ENCODE peak calls at places on chromosome 17, in five cellular contexts. V, M, R, T and N are unnamed samples.

GRCh38 chr17:15377608-15378007 is 36.2 kb upstream of the TEKT3 start:
- DNase-seq in V (peak; percentile 55), R (no peak), T (no peak), M (no peak), N (no peak)

GRCh38 chr17:14048169-14048568 is 21.1 kb upstream of the COX10 start:
- DNase-seq in T (no peak), V (no peak), R (no peak), M (no peak), N (no peak)

GRCh38 chr17:44503080-44503842 is at the start of gene GPATCH8:
- DNase-seq in R (peak; percentile 96), T (peak; percentile 96), V (peak; percentile 97), M (peak; percentile 98), N (peak; percentile 98)

GRCh38 chr17:56772442-56772841 is 61.3 kb downstream of the C17orf67 start:
- DNase-seq in M (no peak), V (no peak), T (no peak), R (no peak), N (no peak)

GRCh38 chr17:80254396-80255241 is 6.0 kb upstream of the RNF213 start:
- DNase-seq in V (peak; percentile 78), M (no peak), T (peak; percentile 87), R (peak; percentile 70), N (peak; percentile 70)

GRCh38 chr17:79654350-79654959 is 43.6 kb upstream of the RBFOX3 start:
- DNase-seq in T (no peak), V (no peak), R (no peak), M (peak; percentile 3), N (no peak)

GRCh38 chr17:57926723-57927047 is 28.5 kb downstream of the CUEDC1 start:
- DNase-seq in T (no peak), M (no peak), R (no peak), V (no peak), N (no peak)

GRCh38 chr17:14310101-14310500 is 9.2 kb downstream of the HS3ST3B1 start:
- DNase-seq in V (no peak), R (no peak), T (no peak), M (no peak), N (no peak)

GRCh38 chr17:1060991-1061390 is 64.1 kb downstream of the TIMM22 start:
- DNase-seq in R (peak; percentile 54), V (peak; percentile 58), T (peak; percentile 98), M (no peak), N (no peak)

GRCh38 chr17:66975614-66976378 is 11.3 kb downstream of the CACNG4 start:
- DNase-seq in M (no peak), V (no peak), R (no peak), T (peak; percentile 25), N (peak; percentile 47)

GRCh38 chr17:69919789-69920188 is 155.2 kb upstream of the KCNJ16 start:
- DNase-seq in R (no peak), M (no peak), T (no peak), V (no peak), N (no peak)

GRCh38 chr17:10771142-10771541 is 32.8 kb downstream of the TMEM238L start:
- DNase-seq in M (no peak), R (no peak), T (no peak), V (no peak), N (no peak)

GRCh38 chr17:44222112-44222869 is 2.8 kb upstream of the UBTF start:
- DNase-seq in M (no peak), V (peak; percentile 78), T (peak; percentile 56), R (peak; percentile 83), N (peak; percentile 86)

GRCh38 chr17:61562287-61562686 is 28.7 kb downstream of the NACA2 start:
- DNase-seq in V (no peak), R (no peak), M (no peak), T (no peak), N (no peak)

GRCh38 chr17:63369233-63369632 is 76.9 kb downstream of the CYB561 start:
- DNase-seq in T (no peak), V (no peak), R (no peak), M (no peak), N (no peak)

GRCh38 chr17:43517615-43518386 is 28.3 kb downstream of the ETV4 start:
- DNase-seq in V (no peak), T (peak; percentile 9), R (no peak), M (no peak), N (peak; percentile 73)

GRCh38 chr17:76444518-76445311 is 8.2 kb downstream of the UBE2O start:
- DNase-seq in M (no peak), T (peak; percentile 27), R (no peak), V (no peak), N (no peak)

GRCh38 chr17:19306160-19307111 is 56.1 kb downstream of the B9D1 start:
- DNase-seq in M (no peak), V (no peak), R (peak; percentile 48), T (no peak), N (peak; percentile 74)

GRCh38 chr17:40486513-40487370 is 14.7 kb downstream of the TNS4 start:
- DNase-seq in R (no peak), T (peak; percentile 71), V (no peak), M (no peak), N (no peak)

GRCh38 chr17:18961634-18962493 is 9.9 kb downstream of the SLC5A10 start:
- DNase-seq in M (no peak), T (peak; percentile 47), R (no peak), V (peak; percentile 9), N (peak; percentile 72)

GRCh38 chr17:74749262-74750038 is 1.0 kb downstream of the NHERF1 start:
- DNase-seq in R (peak; percentile 59), T (no peak), V (peak; percentile 78), M (no peak), N (no peak)

GRCh38 chr17:57832299-57832698 is 17.5 kb downstream of the MRPS23 start:
- DNase-seq in T (no peak), V (no peak), M (no peak), R (no peak), N (no peak)

GRCh38 chr17:81549826-81550225 is 2.3 kb downstream of the FAAP100 start:
- DNase-seq in V (no peak), M (no peak), T (no peak), R (no peak), N (no peak)

GRCh38 chr17:45345554-45346254 is 28.9 kb upstream of the MAP3K14 start:
- DNase-seq in T (no peak), V (peak; percentile 72), R (peak; percentile 6), M (no peak), N (no peak)

GRCh38 chr17:69608114-69608513 is 193.6 kb downstream of the MAP2K6 start:
- DNase-seq in R (no peak), V (no peak), M (no peak), T (no peak), N (no peak)

GRCh38 chr17:79749156-79749815 is 18.5 kb downstream of the ENPP7 start:
- DNase-seq in V (no peak), T (peak; percentile 27), M (no peak), R (no peak), N (no peak)

GRCh38 chr17:39971076-39971603 is 8.3 kb downstream of the GSDMA start:
- DNase-seq in R (no peak), M (no peak), V (no peak), T (no peak), N (no peak)

DNA sequence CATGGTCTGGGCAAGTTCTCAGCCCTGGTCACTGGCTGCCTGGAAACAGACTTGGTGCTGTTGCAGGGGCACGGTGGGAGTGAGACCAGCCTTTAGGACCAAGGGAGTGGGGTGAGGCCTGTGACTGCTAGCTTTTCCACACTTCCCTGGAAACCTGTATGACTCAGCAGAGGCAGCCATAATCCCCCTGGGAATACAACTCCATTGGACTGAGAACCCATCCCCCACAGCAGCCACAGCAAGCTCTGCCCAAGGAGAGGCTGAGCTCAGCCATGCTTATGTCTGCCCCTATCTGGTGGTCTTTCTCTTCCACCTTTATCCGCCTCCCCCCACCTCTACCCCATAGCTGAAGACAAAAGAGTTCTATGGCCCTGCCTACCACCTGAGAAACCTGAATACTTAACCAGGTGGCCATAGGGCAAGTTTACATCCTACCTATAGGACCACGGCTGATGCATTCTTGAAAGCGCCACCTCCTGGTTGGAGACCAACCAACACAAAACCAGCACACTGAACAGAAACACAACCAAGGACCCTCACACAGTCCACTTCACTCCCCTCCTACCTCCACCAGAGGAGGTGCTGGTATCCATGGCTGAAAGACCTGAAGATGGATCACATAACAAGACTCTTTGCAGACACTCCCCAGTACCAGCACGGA is 816.2 kb upstream of the SOX9 start:
- DNase-seq in M (no peak), R (no peak), V (no peak), T (no peak), N (no peak)
- TF ChIP-seq CTCF in M (no peak), R (no peak), V (no peak), T (no peak), N (no peak)

DNA sequence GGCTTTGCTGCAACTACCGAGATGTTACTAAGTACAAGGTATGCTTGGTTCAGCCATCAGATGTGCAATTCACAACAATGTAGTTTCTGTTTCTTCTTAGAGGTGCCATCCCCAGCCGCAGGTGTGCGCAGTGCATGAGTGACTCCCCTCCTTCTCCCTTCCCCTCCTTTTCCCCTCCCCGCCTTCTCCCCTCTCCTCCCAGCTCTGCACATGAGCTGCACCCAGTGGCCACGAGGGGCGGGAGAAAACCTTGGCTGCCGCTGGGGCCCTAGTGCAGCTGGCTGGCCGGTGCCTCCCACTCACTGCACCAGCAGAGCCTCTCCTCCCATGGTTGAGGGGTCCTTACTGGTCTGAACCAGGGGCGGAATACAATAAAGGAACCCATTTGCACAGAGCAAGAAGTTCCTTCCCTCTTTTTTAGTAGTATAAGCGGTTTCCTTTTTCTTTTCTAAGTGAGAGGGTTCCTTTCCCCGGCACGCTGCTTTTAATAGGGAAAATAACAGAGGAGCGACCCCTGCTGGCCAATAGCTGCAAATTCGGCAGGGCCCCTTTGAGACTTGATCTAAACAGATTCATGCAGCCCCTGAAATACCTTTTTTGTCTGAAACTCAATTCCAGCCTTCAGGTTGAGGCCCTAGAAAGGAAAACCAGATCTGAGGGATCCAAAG is 7.8 kb upstream of the CCL15 start:
- DNase-seq in M (no peak), R (no peak), V (no peak), T (peak; percentile 7), N (no peak)
- TF ChIP-seq CTCF in M (peak; percentile 18), R (peak; percentile 14), V (peak; percentile 26), T (peak; percentile 49), N (peak; percentile 32)

GRCh38 chr17:28853295-28853694 is 1.5 kb upstream of the ERAL1 start:
- DNase-seq in T (no peak), M (no peak), V (no peak), R (no peak), N (no peak)

GRCh38 chr17:28854457-28855382 is at the start of gene ERAL1:
- DNase-seq in R (peak; percentile 87), T (peak; percentile 85), V (peak; percentile 93), M (peak; percentile 62), N (peak; percentile 85)

GRCh38 chr17:28846231-28846630 is 3.6 kb upstream of the FAM222B start:
- DNase-seq in T (no peak), V (no peak), M (no peak), R (no peak), N (no peak)

GRCh38 chr17:28843810-28844137 is 1.2 kb upstream of the FAM222B start:
- DNase-seq in T (no peak), V (no peak), M (no peak), R (no peak), N (no peak)

DNA sequence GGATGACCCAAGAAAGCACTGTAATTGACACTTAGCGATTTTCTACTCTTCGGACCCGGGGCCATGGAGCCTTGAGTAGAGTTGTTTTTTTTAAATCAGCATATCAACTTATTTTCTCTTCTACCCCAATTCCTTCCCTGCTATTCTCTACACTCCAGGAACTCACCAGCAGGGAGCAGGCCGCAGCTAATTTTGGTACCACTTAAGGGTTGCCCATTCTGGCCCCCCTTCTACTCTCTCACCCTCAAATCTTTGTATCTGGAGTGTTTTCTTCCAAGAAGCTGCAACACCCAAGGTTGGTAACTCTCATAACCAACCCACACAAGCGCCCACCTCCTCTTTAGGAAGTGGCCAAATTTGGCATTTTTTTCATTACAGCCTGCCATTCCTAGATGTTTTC is 5.5 kb upstream of the ERAL1 start:
- DNase-seq in V (no peak), M (no peak), T (no peak), R (no peak), N (no peak)
- TF ChIP-seq CTCF in V (no peak), M (no peak), T (peak; percentile 14), R (no peak), N (no peak)

GRCh38 chr17:82831041-82831817 is 8.6 kb downstream of the ZNF750 start:
- DNase-seq in V (no peak), T (no peak), R (no peak), M (no peak), N (no peak)
- TF ChIP-seq CTCF in V (no peak), T (no peak), R (no peak), M (no peak), N (no peak)